ENCODE peak calls at places on chromosome 18, in four cellular contexts. K is H9, X is IMR-90, Y is H1. S is an unnamed sample.

GRCh38 chr18:12768622-12769021 is 65.8 kb downstream of the PSMG2 start:
- DNase-seq in K (no peak), X (peak; percentile 50), Y (no peak), S (no peak)

GRCh38 chr18:5073026-5073944 is 123.8 kb downstream of the AKAIN1 start:
- DNase-seq in K (peak; percentile 38), X (peak; percentile 15), Y (no peak), S (peak; percentile 77)

GRCh38 chr18:49177812-49178211 is 227.0 kb upstream of the SMAD7 start:
- DNase-seq in K (no peak), X (peak; percentile 86), Y (no peak), S (no peak)

GRCh38 chr18:31116853-31117595 is 14.8 kb upstream of the DSC2 start:
- DNase-seq in K (no peak), X (no peak), Y (no peak), S (no peak)

GRCh38 chr18:65938592-65939372 is 188.0 kb downstream of the CDH7 start:
- DNase-seq in K (peak; percentile 77), X (no peak), Y (peak; percentile 25), S (peak; percentile 89)

GRCh38 chr18:25921677-25922421 is 168.6 kb downstream of the SS18 start:
- DNase-seq in K (peak; percentile 68), X (peak; percentile 20), Y (peak; percentile 25), S (peak; percentile 86)

GRCh38 chr18:31493941-31494340 is 4.0 kb upstream of the DSG2 start:
- DNase-seq in K (no peak), X (no peak), Y (no peak), S (no peak)

GRCh38 chr18:48962857-48963554 is 12.2 kb upstream of the SMAD7 start:
- DNase-seq in K (no peak), X (peak; percentile 90), Y (no peak), S (peak; percentile 59)

GRCh38 chr18:48342588-48342987 is 66.6 kb downstream of the ZBTB7C start:
- DNase-seq in K (no peak), X (no peak), Y (no peak), S (no peak)

GRCh38 chr18:3851159-3851558 is 401.2 kb downstream of the TGIF1 start:
- DNase-seq in K (no peak), X (no peak), Y (no peak), S (no peak)

GRCh38 chr18:73638709-73639108 is 508.9 kb downstream of the FBXO15 start:
- DNase-seq in K (no peak), X (peak; percentile 71), Y (no peak), S (no peak)

GRCh38 chr18:61797691-61798590 is 94.9 kb downstream of the RNF152 start:
- DNase-seq in K (no peak), X (no peak), Y (no peak), S (no peak)

GRCh38 chr18:79950440-79951341 is 762 bp downstream of the SLC66A2 start:
- DNase-seq in K (peak; percentile 42), X (peak; percentile 12), Y (no peak), S (no peak)

GRCh38 chr18:2104620-2105462 is 466.5 kb downstream of the METTL4 start:
- DNase-seq in K (peak; percentile 75), X (peak; percentile 24), Y (no peak), S (peak; percentile 80)

GRCh38 chr18:44920441-44920840 is 239.8 kb downstream of the SETBP1 start:
- DNase-seq in K (no peak), X (no peak), Y (no peak), S (no peak)

GRCh38 chr18:40412410-40412809 is 1542.6 kb upstream of the PIK3C3 start:
- DNase-seq in K (no peak), X (no peak), Y (no peak), S (no peak)

GRCh38 chr18:28771849-28772248 is 594.9 kb upstream of the CDH2 start:
- DNase-seq in K (no peak), X (peak; percentile 6), Y (no peak), S (peak; percentile 18)

GRCh38 chr18:80191907-80192652 is 55.2 kb downstream of the PARD6G start:
- DNase-seq in K (no peak), X (no peak), Y (no peak), S (no peak)

GRCh38 chr18:39296293-39296888 is 1730.8 kb upstream of the CELF4 start:
- DNase-seq in K (no peak), X (no peak), Y (no peak), S (no peak)

GRCh38 chr18:44672506-44672905 is 8.2 kb upstream of the SETBP1 start:
- DNase-seq in K (no peak), X (no peak), Y (no peak), S (peak; percentile 39)

GRCh38 chr18:21599585-21600525 is 649 bp downstream of the ESCO1 start:
- DNase-seq in K (peak; percentile 72), X (peak; percentile 9), Y (no peak), S (peak; percentile 21)
- H3K56ac ChIP-seq in K (peak overlapping the region; percentile 4), X (peak overlapping the region; percentile 63), Y (peak overlapping the region; percentile 98), S (peak overlapping the region; percentile 98)

GRCh38 chr18:23916338-23916737 is 98.2 kb upstream of the TTC39C start:
- DNase-seq in K (no peak), X (no peak), Y (no peak), S (no peak)

GRCh38 chr18:23906658-23907057 is 107.9 kb upstream of the TTC39C start:
- DNase-seq in K (no peak), X (peak; percentile 32), Y (no peak), S (no peak)

GRCh38 chr18:23910032-23910431 is 104.5 kb upstream of the TTC39C start:
- DNase-seq in K (no peak), X (no peak), Y (no peak), S (no peak)

GRCh38 chr18:23908827-23909226 is 105.7 kb upstream of the TTC39C start:
- DNase-seq in K (no peak), X (no peak), Y (no peak), S (no peak)

GRCh38 chr18:23912356-23912755 is 102.2 kb upstream of the TTC39C start:
- DNase-seq in K (no peak), X (peak; percentile 75), Y (no peak), S (peak; percentile 45)
- H3K56ac ChIP-seq in K (no peak overlapping the region), X (no peak overlapping the region), Y (no peak overlapping the region), S (no peak overlapping the region)

GRCh38 chr18:11077548-11078187 is 71.7 kb downstream of the PIEZO2 start:
- DNase-seq in K (no peak), X (no peak), Y (no peak), S (no peak)
- H3K56ac ChIP-seq in K (no peak overlapping the region), X (no peak overlapping the region), Y (no peak overlapping the region), S (no peak overlapping the region)

GRCh38 chr18:52001106-52001505 is 338.9 kb upstream of the DCC start:
- DNase-seq in K (no peak), X (no peak), Y (no peak), S (no peak)
- H3K56ac ChIP-seq in K (no peak overlapping the region), X (no peak overlapping the region), Y (no peak overlapping the region), S (no peak overlapping the region)

DNA sequence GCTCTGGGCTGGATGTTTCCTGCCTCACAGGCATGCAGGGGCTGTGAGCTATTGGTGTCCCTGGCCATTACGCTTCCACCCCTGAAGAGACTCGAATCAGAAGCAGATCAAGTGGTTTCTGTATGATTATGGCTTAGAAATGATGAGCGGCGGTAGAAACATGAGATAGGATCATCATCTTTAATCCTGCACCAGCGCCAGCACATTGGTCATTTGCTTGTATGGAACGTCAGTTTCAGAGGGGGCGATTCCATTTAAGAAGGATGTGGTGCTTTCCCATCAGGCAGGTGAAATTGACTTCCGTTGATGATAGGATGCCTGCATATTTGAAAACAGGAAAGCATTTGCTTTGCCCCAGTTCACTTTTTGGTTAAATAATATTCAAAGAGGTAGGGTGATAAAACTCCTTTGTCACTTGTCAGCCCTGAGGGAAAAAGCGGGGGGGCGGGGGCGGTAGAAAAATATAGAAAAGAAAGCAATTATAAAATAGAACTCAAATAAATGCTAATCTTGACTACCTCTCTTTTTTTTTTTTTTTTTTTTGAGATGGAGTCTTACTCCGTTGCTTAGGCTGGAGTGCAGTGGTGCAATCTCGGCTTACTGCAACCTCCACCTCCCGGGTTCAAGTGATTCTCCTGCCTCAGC is 152.6 kb downstream of the LRRC30 start:
- DNase-seq in K (no peak), X (no peak), Y (no peak), S (no peak)
- H3K56ac ChIP-seq in K (no peak overlapping the region), X (no peak overlapping the region), Y (no peak overlapping the region), S (no peak overlapping the region)

S was measured in mesendoderm.